ENCODE peak calls at places on chromosomes 12 and 14, in five cellular contexts. O, M, X, N and I are unnamed samples. For H3K4me1, the result is how much of the 10 kb centered on the place peaks cover.

GRCh38 chr14:82951171-82951570 is 1417.5 kb upstream of the SEL1L start:
- DNase-seq in O (no peak), M (no peak), X (no peak), N (no peak), I (no peak)

GRCh38 chr14:95432152-95433093 is 84.0 kb downstream of the SYNE3 start:
- DNase-seq in O (peak), M (no peak), X (no peak), N (peak), I (peak)

GRCh38 chr14:38053684-38054083 is 154.0 kb upstream of the SSTR1 start:
- DNase-seq in O (no peak), M (no peak), X (no peak), N (no peak), I (no peak)

GRCh38 chr14:81363746-81364400 is 36.3 kb downstream of the STON2 start:
- DNase-seq in O (no peak), M (no peak), X (no peak), N (no peak), I (no peak)

GRCh38 chr12:508795-509194 is 49.1 kb downstream of the B4GALNT3 start:
- DNase-seq in O (no peak), M (no peak), X (no peak), N (no peak), I (peak)

GRCh38 chr12:128069359-128069997 is 197.5 kb upstream of the TMEM132C start:
- DNase-seq in O (no peak), M (no peak), X (no peak), N (no peak), I (peak)

GRCh38 chr14:75981426-75981825 is 369 bp downstream of the TGFB3 start:
- DNase-seq in O (peak), M (peak), X (no peak), N (peak), I (peak)

GRCh38 chr12:123761841-123762714 is at the start of gene DNAH10:
- DNase-seq in O (no peak), M (peak), X (no peak), N (no peak), I (peak)

GRCh38 chr12:20214286-20214685 is 154.1 kb upstream of the PDE3A start:
- DNase-seq in O (no peak), M (no peak), X (no peak), N (no peak), I (no peak)

GRCh38 chr12:122318607-122319311 is 52.5 kb upstream of the VPS33A start:
- DNase-seq in O (no peak), M (no peak), X (no peak), N (no peak), I (no peak)

GRCh38 chr12:125050868-125051267 is 14.4 kb upstream of the AACS start:
- DNase-seq in O (no peak), M (no peak), X (no peak), N (no peak), I (no peak)

GRCh38 chr14:73741876-73742519 is 27.8 kb upstream of the PNMA1 start:
- DNase-seq in O (no peak), M (no peak), X (no peak), N (peak), I (no peak)

GRCh38 chr14:71438684-71439083 is 493.5 kb upstream of the RGS6 start:
- DNase-seq in O (no peak), M (no peak), X (no peak), N (no peak), I (peak)

GRCh38 chr12:116609236-116609635 is 50.1 kb downstream of the MAP1LC3B2 start:
- DNase-seq in O (no peak), M (no peak), X (no peak), N (no peak), I (no peak)

GRCh38 chr12:89574736-89575208 is 48.9 kb upstream of the POC1B start:
- DNase-seq in O (peak), M (no peak), X (no peak), N (no peak), I (peak)

GRCh38 chr12:42086021-42086420 is 58.7 kb downstream of the GXYLT1 start:
- DNase-seq in O (no peak), M (no peak), X (no peak), N (no peak), I (no peak)

GRCh38 chr12:56593909-56594621 is 36.1 kb downstream of the BAZ2A start:
- DNase-seq in O (peak), M (peak), X (no peak), N (peak), I (peak)

GRCh38 chr14:99598774-99599173 is 5.2 kb downstream of the CCDC85C start:
- DNase-seq in O (no peak), M (no peak), X (no peak), N (no peak), I (no peak)

GRCh38 chr12:75289678-75290200 is 40.4 kb downstream of the CAPS2 start:
- DNase-seq in O (no peak), M (no peak), X (no peak), N (no peak), I (no peak)

GRCh38 chr12:42482086-42482819 is 107.3 kb downstream of the PRICKLE1 start:
- DNase-seq in O (peak), M (no peak), X (no peak), N (peak), I (peak)

GRCh38 chr12:86261142-86261541 is 5.0 kb upstream of the MGAT4C start:
- DNase-seq in O (no peak), M (no peak), X (no peak), N (no peak), I (no peak)

GRCh38 chr12:56159482-56160105 is 1.4 kb downstream of the MYL6 start:
- DNase-seq in O (no peak), M (no peak), X (no peak), N (no peak), I (no peak)

GRCh38 chr12:78331764-78332163 is 501.1 kb downstream of the NAV3 start:
- DNase-seq in O (no peak), M (no peak), X (no peak), N (no peak), I (no peak)

GRCh38 chr12:51326762-51327439 is 2.9 kb upstream of the BIN2 start:
- DNase-seq in O (no peak), M (peak), X (no peak), N (no peak), I (no peak)

GRCh38 chr12:5856692-5857091 is 88.4 kb downstream of the ANO2 start:
- DNase-seq in O (no peak), M (no peak), X (no peak), N (no peak), I (no peak)

GRCh38 chr12:70756791-70757190 is 119.6 kb upstream of the PTPRB start:
- DNase-seq in O (no peak), M (no peak), X (no peak), N (no peak), I (no peak)

GRCh38 chr14:60648934-60649814 is at the start of gene SIX1:
- DNase-seq in O (peak), M (no peak), X (no peak), N (peak), I (peak)

GRCh38 chr12:103924761-103925641 is 5.2 kb upstream of the HSP90B1 start:
- DNase-seq in O (no peak), M (no peak), X (no peak), N (no peak), I (no peak)

GRCh38 chr12:90621927-90622326 is 333.0 kb downstream of the CCER1 start:
- DNase-seq in O (no peak), M (no peak), X (no peak), N (no peak), I (no peak)

GRCh38 chr14:103480595-103480994 is 42.0 kb downstream of the CKB start:
- DNase-seq in O (no peak), M (no peak), X (no peak), N (no peak), I (no peak)

GRCh38 chr12:79409562-79409961 is 281.2 kb downstream of the PAWR start:
- DNase-seq in O (peak), M (no peak), X (no peak), N (no peak), I (no peak)

GRCh38 chr14:106564058-106564643 is 1037.8 kb downstream of the TMEM121 start:
- DNase-seq in O (no peak), M (peak), X (peak), N (no peak), I (peak)

GRCh38 chr12:24709201-24709600 is 239.7 kb downstream of the BCAT1 start:
- DNase-seq in O (no peak), M (no peak), X (no peak), N (no peak), I (no peak)

GRCh38 chr12:83945871-83946270 is 966.7 kb downstream of the SLC6A15 start:
- DNase-seq in O (no peak), M (no peak), X (no peak), N (no peak), I (no peak)

GRCh38 chr12:46904406-46905240 is 78.8 kb upstream of the SLC38A4 start:
- DNase-seq in O (no peak), M (no peak), X (no peak), N (no peak), I (no peak)

GRCh38 chr12:46043972-46044520 is 53.7 kb upstream of the SCAF11 start:
- DNase-seq in O (no peak), M (no peak), X (no peak), N (no peak), I (no peak)

GRCh38 chr12:11648514-11649412 is 711 bp upstream of the ETV6 start:
- DNase-seq in O (peak), M (peak), X (peak), N (peak), I (peak)

DNA sequence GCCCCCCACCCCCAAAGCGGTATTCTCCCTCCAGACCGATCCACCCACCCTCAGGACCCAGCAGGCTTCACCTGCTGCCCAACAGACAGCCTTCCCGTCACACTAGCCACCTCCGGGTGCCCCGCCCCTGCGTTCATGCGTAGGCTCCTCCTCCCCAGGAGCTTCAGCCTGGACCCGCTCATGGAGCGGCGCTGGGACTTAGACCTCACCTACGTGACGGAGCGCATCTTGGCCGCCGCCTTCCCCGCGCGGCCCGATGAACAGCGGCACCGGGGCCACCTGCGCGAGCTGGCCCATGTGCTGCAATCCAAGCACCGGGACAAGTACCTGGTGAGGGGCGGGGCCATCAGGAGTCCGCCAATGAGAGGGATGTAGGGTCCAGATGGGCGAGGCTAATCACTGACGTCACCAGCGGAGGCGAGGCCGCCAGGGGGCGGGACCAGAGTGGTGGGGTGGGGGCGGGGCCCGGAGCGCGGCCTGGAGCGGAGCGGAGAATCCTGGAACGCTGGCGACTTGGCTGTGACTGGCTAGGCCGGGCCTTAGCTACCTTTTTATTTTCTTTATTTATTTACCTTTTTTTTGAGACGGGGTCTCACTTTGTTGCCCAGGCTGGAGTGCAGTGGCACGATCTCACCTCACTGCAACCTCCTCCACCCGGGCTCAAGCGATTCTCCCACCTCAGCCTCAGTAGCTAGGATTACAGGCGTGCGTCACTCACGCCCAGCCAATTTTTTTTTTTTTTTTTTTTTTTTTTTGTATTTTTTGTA is 4.4 kb downstream of the TNS2 start:
- DNase-seq in O (peak), M (peak), X (peak), N (peak), I (peak)
- TF ChIP-seq POLR2A in O (peak), M (peak), X (peak), N (peak), I (no peak)

GRCh38 chr14:21428930-21429329 is 27.0 kb downstream of the CHD8 start:
- DNase-seq in O (no peak), M (no peak), X (no peak), N (no peak), I (no peak)
- TF ChIP-seq CTCF in O (no peak), M (no peak), X (no peak), N (no peak), I (no peak)

DNA sequence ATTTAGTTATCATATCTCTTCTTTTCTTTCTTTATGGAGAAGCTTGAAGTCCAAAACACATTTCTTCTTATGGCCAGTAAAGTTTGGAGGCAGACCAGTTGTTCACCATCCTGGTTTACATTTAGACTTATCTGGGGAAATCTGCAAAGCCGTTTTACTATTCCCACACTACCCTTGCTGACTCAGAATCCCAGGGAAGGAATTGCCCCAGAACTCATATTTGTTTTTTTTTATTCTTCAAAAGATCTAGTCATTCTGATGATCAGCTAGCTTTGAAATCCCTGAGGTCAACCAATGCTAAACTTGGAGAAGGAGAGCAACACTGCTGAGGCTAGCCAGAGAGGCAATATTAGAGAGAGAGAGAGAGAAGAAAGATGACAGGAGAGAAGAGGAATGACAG is 12.3 kb upstream of the LMO3 start:
- DNase-seq in O (no peak), M (no peak), X (no peak), N (no peak), I (no peak)
- H3K4me1 ChIP-seq in O (under half), M (under half), X (under half), N (under half), I (under half)

GRCh38 chr12:111685811-111686573 is at the start of the genes ACAD10 and BRAP:
- DNase-seq in O (peak), M (peak), X (peak), N (peak), I (peak)
- TF ChIP-seq POLR2A in O (peak), M (peak), X (peak), N (peak), I (no peak)

DNA sequence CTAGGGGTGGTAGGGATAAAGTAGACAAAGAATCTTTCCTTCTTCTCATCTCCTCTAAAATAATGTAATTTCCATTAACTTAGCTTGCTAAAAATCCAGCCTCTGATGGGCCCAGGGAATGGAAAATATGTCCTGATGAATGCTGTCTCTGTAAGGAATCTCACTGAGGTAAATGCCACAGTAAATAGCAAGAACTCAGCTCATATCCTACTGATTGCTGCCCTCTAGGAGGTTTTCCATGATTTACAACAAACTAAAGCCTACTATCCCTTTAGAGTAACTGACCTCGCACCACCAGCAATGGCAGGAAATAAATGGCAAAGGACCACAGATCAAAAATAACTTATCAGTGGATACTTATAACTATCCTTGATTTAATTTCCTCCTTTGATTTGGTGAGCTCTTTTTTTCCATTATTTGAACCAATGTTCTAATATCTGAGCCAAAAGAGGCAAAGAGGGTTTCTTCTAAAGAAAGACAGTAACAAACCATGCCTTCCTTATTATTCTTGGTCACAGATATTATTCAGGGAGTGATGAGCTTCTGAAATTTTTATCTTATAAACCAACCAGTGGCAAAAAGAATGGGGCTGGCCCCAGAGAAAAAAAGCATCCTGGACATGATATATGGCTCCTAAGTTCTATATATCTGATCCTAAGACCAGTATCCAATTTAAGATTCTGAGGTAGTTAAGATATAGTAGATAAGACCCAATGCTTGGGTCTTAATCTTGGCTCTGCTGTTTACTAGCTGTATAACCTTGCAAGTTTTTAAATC is 43.7 kb downstream of the SENP1 start:
- DNase-seq in O (no peak), M (no peak), X (no peak), N (no peak), I (no peak)
- TF ChIP-seq CTCF in O (no peak), M (peak), X (no peak), N (no peak), I (no peak)

GRCh38 chr14:105562713-105563346 is 36.4 kb downstream of the TMEM121 start:
- DNase-seq in O (no peak), M (no peak), X (no peak), N (no peak), I (no peak)
- H3K4me1 ChIP-seq in O (under half), M (under half), X (under half), N (under half), I (under half)

DNA sequence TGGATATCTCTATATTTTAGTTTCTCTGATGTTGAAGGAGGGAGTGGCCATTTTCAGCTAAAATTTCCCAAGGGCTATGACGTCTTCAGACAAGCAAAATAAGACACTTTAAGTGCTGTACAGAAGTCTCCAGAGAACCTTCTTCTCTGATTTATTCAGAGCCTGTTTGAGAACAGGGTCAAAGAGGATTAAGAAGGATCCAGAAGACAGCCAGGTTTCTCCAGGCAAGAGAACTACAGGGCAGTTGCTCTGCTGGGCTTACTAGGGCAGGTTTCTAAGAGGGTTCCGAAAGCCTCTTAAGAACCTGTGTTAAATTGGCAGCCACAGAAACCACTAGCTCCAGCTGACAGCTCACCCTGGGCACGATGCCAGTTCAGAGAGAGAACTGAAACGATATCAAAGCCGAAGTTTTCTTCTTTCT is 1.2 kb downstream of the MGP start:
- DNase-seq in O (peak), M (peak), X (peak), N (peak), I (peak)
- TF ChIP-seq POLR2A in O (peak), M (no peak), X (no peak), N (no peak), I (peak)

GRCh38 chr12:120855823-120856589 is 48.2 kb downstream of the SPPL3 start:
- DNase-seq in O (no peak), M (no peak), X (no peak), N (no peak), I (no peak)

GRCh38 chr12:120854804-120855203 is 49.4 kb downstream of the SPPL3 start:
- DNase-seq in O (no peak), M (no peak), X (no peak), N (no peak), I (no peak)

GRCh38 chr12:120856980-120857379 is 47.2 kb downstream of the SPPL3 start:
- DNase-seq in O (no peak), M (no peak), X (no peak), N (no peak), I (no peak)

GRCh38 chr12:120861074-120861795 is 42.9 kb downstream of the SPPL3 start:
- DNase-seq in O (no peak), M (no peak), X (no peak), N (no peak), I (no peak)

DNA sequence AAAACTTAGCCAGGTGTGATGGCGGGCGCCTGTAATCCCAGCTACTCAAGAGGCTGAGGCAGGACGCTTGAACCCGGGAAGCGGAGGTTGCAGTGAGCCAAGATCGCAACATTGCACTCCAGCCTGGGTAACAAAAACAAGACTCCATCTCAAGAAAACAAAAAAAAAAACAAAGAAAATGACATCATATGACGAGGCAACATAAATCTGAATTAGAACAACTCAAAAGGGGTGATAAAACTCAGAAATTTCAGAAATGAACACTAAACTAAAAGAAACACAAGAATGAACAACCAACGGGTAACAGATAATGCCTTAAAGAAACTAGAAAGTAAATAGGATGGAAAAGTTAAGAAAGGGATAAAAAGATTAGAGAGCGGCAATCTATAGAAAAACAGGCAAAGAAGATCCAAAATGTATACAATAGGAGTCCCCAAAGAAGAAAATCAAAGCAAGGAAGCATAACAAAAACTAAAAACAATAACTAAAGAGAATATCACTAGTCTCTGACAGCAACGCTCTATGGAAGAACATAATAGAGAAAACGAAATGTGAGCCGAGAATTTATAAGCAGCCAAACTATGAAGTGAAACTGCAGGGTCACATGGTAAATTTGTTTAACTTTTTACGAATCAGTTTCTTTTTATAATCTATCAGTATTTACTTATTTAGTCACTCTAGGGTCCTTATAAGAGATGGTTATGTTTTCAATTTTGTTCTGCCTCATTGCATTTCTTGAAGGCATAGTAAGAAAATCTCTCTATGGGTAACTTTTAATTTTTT is 45.7 kb downstream of the SPPL3 start:
- DNase-seq in O (no peak), M (no peak), X (no peak), N (no peak), I (no peak)
- TF ChIP-seq CTCF in O (no peak), M (no peak), X (no peak), N (no peak), I (no peak)